ENCODE peak calls at places on chromosomes 1 and 21, in five cellular contexts. G, E, A, F and K are unnamed samples.

GRCh38 chr1:28510350-28511223 is 4.7 kb downstream of the RCC1 start:
- DNase-seq in G (no peak), E (no peak), A (no peak), F (no peak), K (no peak)

GRCh38 chr1:83692524-83693336 is 306.2 kb downstream of the TTLL7 start:
- DNase-seq in G (no peak), E (no peak), A (no peak), F (no peak), K (no peak)

GRCh38 chr1:23601104-23601967 is 42.0 kb upstream of the ID3 start:
- DNase-seq in G (no peak), E (no peak), A (no peak), F (no peak), K (no peak)

GRCh38 chr1:37628026-37628556 is 6.6 kb downstream of the RSPO1 start:
- DNase-seq in G (no peak), E (no peak), A (no peak), F (no peak), K (no peak)

GRCh38 chr21:25283720-25284119 is 323.6 kb downstream of the MRPL39 start:
- DNase-seq in G (no peak), E (no peak), A (no peak), F (no peak), K (no peak)

GRCh38 chr21:38221594-38221993 is 35.2 kb upstream of the KCNJ15 start:
- DNase-seq in G (no peak), E (no peak), A (no peak), F (no peak), K (no peak)

GRCh38 chr21:33396966-33397365 is 6.2 kb upstream of the IFNGR2 start:
- DNase-seq in G (no peak), E (no peak), A (no peak), F (no peak), K (no peak)

GRCh38 chr1:230376296-230376695 is 49.8 kb downstream of the PGBD5 start:
- DNase-seq in G (no peak), E (no peak), A (no peak), F (no peak), K (no peak)

GRCh38 chr1:169594391-169594790 is 8.1 kb upstream of the F5 start:
- DNase-seq in G (no peak), E (no peak), A (no peak), F (no peak), K (no peak)

GRCh38 chr1:208004851-208005250 is 93.9 kb upstream of the CD34 start:
- DNase-seq in G (no peak), E (no peak), A (no peak), F (no peak), K (no peak)

GRCh38 chr1:244325056-244325764 is 126.5 kb downstream of the ADSS2 start:
- DNase-seq in G (peak; percentile 66), E (no peak), A (no peak), F (no peak), K (peak; percentile 54)

GRCh38 chr1:235442788-235443429 is 61.3 kb downstream of the B3GALNT2 start:
- DNase-seq in G (no peak), E (no peak), A (peak; percentile 15), F (no peak), K (no peak)

GRCh38 chr1:162926906-162927305 is 65.9 kb upstream of the CCDC190 start:
- DNase-seq in G (no peak), E (no peak), A (no peak), F (no peak), K (no peak)

GRCh38 chr1:20178634-20179368 is 7.1 kb upstream of the UBXN10 start:
- DNase-seq in G (no peak), E (no peak), A (no peak), F (no peak), K (no peak)

GRCh38 chr1:240709676-240710075 is 97.7 kb upstream of the GREM2 start:
- DNase-seq in G (no peak), E (no peak), A (no peak), F (no peak), K (no peak)

GRCh38 chr1:218502383-218502782 is 157.2 kb downstream of the TGFB2 start:
- DNase-seq in G (no peak), E (no peak), A (no peak), F (no peak), K (no peak)

GRCh38 chr1:95068956-95069710 is 3.6 kb downstream of the ALG14 start:
- DNase-seq in G (peak; percentile 59), E (no peak), A (no peak), F (no peak), K (no peak)

GRCh38 chr21:45332981-45333582 is 45.4 kb upstream of the POFUT2 start:
- DNase-seq in G (no peak), E (no peak), A (no peak), F (no peak), K (no peak)

GRCh38 chr1:54355931-54356679 is 50.1 kb downstream of the SSBP3 start:
- DNase-seq in G (no peak), E (no peak), A (no peak), F (peak; percentile 39), K (no peak)

GRCh38 chr1:200401708-200402107 is 8.1 kb downstream of the ZNF281 start:
- DNase-seq in G (no peak), E (no peak), A (no peak), F (no peak), K (no peak)

GRCh38 chr1:21217812-21218596 is 41.3 kb upstream of the EIF4G3 start:
- DNase-seq in G (peak; percentile 58), E (peak; percentile 46), A (no peak), F (peak; percentile 45), K (no peak)

GRCh38 chr1:3905266-3905952 is 5.3 kb upstream of the C1orf174 start:
- DNase-seq in G (no peak), E (no peak), A (no peak), F (no peak), K (no peak)

GRCh38 chr1:160626560-160627342 is 20.1 kb downstream of the SLAMF1 start:
- DNase-seq in G (no peak), E (no peak), A (no peak), F (no peak), K (no peak)

GRCh38 chr1:205967555-205968335 is 24.5 kb upstream of the SLC26A9 start:
- DNase-seq in G (no peak), E (no peak), A (no peak), F (no peak), K (no peak)

GRCh38 chr1:153363641-153364040 is 6.0 kb downstream of the S100A9 start:
- DNase-seq in G (no peak), E (no peak), A (no peak), F (no peak), K (no peak)

GRCh38 chr1:15249032-15249601 is 2.1 kb downstream of the FHAD1 start:
- DNase-seq in G (no peak), E (no peak), A (no peak), F (no peak), K (no peak)

DNA sequence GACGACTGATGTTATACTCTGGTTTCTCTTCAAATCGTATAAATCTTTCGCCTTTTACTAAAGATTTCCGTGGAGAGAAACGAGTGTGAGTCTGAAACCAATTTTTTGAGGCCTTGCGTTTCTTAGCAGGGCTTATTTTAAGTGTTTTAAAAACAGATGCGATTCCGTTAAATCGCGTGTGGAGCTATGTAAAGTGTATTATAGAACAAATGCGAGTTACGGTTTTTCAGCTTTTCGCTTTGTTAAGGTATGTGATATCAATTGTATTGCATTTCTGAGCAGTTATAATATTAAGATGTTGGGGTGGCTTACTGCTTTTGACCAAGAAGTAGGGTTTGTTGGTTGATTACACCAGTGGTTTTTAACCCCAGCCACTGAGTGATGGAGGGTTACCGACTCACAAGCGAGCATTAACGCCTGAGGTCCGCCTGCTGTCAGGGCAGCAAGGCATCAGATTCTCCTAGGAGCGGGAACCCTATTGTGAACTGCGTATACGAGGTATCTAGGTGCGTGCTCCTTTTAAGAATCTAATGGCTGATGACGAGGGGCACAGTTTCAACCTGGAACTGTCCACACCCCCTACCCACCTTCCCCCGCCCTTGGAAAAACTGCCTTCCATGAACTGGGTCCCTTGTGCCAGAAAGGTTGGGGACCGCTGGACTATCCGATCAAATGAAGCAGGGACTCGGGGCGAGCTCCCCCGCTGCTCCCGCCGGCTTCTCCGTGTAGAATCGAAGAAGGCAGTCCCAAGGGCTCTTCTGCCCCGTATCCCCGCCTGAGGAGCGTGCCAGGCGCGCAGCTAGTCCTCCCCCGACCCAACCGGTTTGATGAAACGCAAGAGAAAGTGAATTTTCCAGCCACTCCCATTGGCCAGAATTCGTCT is 17.8 kb downstream of the KIAA2013 start:
- DNase-seq in G (peak; percentile 96), E (peak; percentile 83), A (peak; percentile 99), F (peak; percentile 47), K (no peak)
- TF ChIP-seq POLR2A in G (peak; percentile 99), E (peak; percentile 96), A (peak; percentile 100), F (peak; percentile 100), K (peak; percentile 42)

DNA sequence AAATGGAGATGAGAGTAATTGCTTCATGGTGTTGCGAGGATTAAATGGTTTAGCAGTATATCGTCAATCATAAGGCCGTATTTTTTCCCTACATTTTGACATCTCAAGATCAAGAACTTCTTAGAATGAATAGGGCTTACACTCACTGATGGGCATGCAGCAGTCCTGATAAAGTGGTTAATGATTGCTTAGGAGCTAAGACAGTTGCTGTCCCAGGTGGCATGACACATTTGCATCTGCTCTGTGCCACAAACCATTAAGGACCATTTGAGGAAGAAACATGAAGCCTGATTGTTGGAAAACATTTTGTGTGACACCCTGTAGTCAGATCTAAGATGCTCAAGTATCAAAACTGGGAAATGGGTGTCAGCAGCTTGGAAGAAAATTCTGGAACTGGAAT is 81.0 kb upstream of the SGIP1 start:
- DNase-seq in G (no peak), E (no peak), A (no peak), F (no peak), K (no peak)
- TF ChIP-seq POLR2A in G (no peak), E (no peak), A (no peak), F (no peak), K (no peak)

GRCh38 chr1:203001986-203002385 is 5.2 kb upstream of the TMEM183A start:
- DNase-seq in G (no peak), E (no peak), A (no peak), F (no peak), K (no peak)

GRCh38 chr1:203009185-203009584 is 2.0 kb downstream of the TMEM183A start:
- DNase-seq in G (no peak), E (no peak), A (no peak), F (no peak), K (no peak)

GRCh38 chr1:203011582-203011981 is 4.4 kb downstream of the TMEM183A start:
- DNase-seq in G (no peak), E (no peak), A (no peak), F (no peak), K (no peak)

GRCh38 chr1:203002951-203003350 is 4.2 kb upstream of the TMEM183A start:
- DNase-seq in G (no peak), E (no peak), A (no peak), F (no peak), K (no peak)

GRCh38 chr1:203006948-203007871 is at the start of gene TMEM183A:
- DNase-seq in G (peak; percentile 98), E (peak; percentile 94), A (peak; percentile 95), F (peak; percentile 74), K (no peak)
- TF ChIP-seq POLR2A in G (peak; percentile 89), E (peak; percentile 92), A (peak; percentile 91), F (peak; percentile 98), K (peak; percentile 79)

DNA sequence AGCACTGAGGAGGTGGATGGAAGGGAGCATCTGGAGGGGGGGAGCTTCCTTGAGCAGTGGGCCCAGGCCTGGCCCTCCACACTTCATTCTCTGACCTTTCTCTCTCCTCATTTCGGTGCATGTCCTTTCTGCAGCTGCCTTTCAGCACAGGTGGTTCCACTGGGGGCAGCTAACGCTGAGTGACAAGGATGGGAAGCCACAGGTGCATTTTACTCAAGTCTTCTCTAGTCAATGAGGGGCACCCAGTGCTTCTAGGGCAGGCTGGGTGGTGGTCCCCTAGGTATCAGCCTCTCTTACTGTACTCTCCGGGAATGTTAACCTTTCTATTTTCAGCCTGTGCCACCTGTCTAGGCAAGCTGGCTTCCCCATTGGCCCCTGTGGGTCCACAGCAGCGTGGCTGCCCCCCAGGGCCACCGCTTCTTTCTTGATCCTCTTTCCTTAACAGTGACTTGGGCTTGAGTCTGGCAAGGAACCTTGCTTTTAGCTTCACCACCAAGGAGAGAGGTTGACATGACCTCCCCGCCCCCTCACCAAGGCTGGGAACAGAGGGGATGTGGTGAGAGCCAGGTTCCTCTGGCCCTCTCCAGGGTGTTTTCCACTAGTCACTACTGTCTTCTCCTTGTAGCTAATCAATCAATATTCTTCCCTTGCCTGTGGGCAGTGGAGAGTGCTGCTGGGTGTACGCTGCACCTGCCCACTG is 43.2 kb downstream of the YARS1 start:
- DNase-seq in G (no peak), E (no peak), A (no peak), F (no peak), K (peak; percentile 82)
- TF ChIP-seq POLR2A in G (no peak), E (no peak), A (no peak), F (peak; percentile 17), K (no peak)